ENCODE peak calls at places on chromosome 4, in four cellular contexts. I, B, Z and X are unnamed samples.

GRCh38 chr4:110216079-110216478 is 17.7 kb upstream of the ELOVL6 start:
- DNase-seq in B (no peak), I (peak), Z (no peak), X (no peak)

GRCh38 chr4:83335691-83336090 is 1.0 kb upstream of the HPSE start:
- DNase-seq in Z (no peak), B (no peak), I (no peak), X (no peak)

GRCh38 chr4:54696649-54697048 is 38.9 kb downstream of the KIT start:
- DNase-seq in I (no peak), B (no peak), Z (no peak), X (no peak)

GRCh38 chr4:101420661-101421060 is 73.3 kb upstream of the PPP3CA start:
- DNase-seq in Z (no peak), B (no peak), I (peak), X (no peak)

GRCh38 chr4:185112104-185112503 is 31.0 kb upstream of the SLC25A4 start:
- DNase-seq in B (no peak), Z (peak), I (peak), X (no peak)

GRCh38 chr4:17072483-17072882 is 174.0 kb upstream of the LDB2 start:
- DNase-seq in I (peak), Z (peak), B (no peak), X (no peak)

GRCh38 chr4:40038972-40039371 is 17.7 kb upstream of the N4BP2 start:
- DNase-seq in I (peak), Z (no peak), B (no peak), X (no peak)

GRCh38 chr4:112266823-112267222 is 18.9 kb downstream of the TIFA start:
- DNase-seq in I (peak), B (no peak), Z (no peak), X (no peak)

GRCh38 chr4:169079942-169080827 is 70.1 kb upstream of the CBR4 start:
- DNase-seq in B (peak), Z (peak), I (peak), X (no peak)

GRCh38 chr4:38821739-38822138 is 17.1 kb upstream of the TLR1 start:
- DNase-seq in I (peak), B (no peak), Z (no peak), X (no peak)

GRCh38 chr4:130335417-130336194 is 1239.7 kb downstream of the C4orf33 start:
- DNase-seq in I (no peak), B (no peak), Z (no peak), X (no peak)

GRCh38 chr4:184705692-184706091 is 28.2 kb downstream of the CENPU start:
- DNase-seq in Z (no peak), I (no peak), B (no peak), X (no peak)

DNA sequence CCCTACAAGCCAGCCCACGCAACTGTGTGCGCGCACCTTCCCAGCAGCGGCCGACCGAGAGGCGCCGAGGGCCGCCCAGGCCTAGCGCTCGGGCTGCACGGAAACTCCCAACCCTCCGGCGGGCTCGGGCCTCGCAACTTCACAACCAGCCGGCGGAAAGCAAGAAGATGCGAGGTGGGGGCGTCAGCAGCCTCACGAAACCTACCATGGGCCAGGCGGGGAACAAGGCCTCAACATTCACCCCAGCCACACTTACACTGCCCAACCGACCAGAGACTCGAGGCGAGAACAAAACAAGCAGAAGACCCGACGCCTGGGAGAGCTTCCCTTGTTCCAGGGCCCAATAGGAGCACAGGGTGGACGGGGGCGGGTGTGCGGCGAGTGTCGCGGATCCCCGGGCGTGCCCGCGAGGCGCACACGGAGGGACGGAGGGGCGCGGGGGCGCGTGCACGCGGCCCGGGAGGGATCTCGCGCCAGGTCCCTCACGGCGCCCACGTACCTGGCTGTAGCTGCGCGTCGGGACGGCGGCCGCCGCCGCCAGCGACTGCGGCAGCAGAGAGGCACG is 636 bp downstream of the GRSF1 start:
- DNase-seq in I (peak), Z (peak), B (peak), X (peak)
- TF ChIP-seq POLR2A in I (no peak), Z (no peak), B (no peak), X (peak)

DNA sequence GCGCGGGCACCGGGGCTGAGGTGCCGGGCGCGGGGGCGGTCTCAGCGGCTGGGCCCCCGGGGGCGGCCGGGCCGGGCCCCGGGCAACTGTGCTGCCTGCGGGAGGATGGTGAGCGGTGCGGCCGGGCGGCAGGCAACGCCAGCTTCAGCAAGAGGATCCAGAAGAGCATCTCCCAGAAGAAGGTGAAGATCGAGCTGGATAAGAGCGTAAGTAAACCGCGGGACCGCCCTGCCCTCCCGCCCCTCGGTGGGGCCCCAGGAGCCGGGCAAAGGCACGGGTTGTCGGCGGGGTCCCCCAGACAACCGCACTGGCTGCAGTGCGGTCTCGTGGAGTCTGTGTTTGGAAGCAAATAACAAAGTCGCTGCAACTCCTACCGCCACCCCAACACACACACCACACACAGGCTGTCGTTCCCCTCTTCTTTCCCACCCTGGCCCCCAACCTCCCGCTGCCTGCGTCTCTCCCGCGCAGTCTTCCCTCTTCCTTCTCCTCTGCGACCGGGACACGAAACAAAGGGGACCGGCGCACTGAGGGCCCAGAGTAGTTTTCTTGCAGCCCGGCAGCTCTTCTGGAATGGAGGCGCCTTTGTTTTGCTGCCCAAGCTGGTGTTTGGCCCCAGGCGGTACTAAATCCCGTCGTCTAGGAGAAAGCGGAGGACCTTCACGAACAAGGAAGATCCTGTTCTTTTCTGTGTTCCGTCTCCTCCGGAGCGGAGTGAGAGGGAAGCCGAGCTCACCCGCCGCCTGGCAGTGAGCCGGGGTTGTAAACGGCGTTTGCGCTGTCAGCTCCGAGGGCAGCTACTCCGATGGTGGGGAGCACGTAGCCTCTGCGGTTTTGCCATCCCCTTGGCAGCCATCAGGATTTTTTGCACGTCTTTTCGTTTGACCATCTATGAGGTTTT is 788 bp downstream of the SAP30 start:
- DNase-seq in I (peak), B (peak), Z (peak), X (peak)
- TF ChIP-seq POLR2A in I (no peak), B (no peak), Z (no peak), X (no peak)

GRCh38 chr4:88820723-88821368 is 123.2 kb upstream of the NAP1L5 start:
- DNase-seq in I (peak), B (no peak), Z (no peak), X (no peak)

GRCh38 chr4:88818650-88819470 is 121.2 kb upstream of the NAP1L5 start:
- DNase-seq in I (peak), B (peak), Z (peak), X (no peak)

GRCh38 chr4:88822034-88822433 is 124.4 kb upstream of the NAP1L5 start:
- DNase-seq in I (no peak), B (no peak), Z (no peak), X (no peak)

GRCh38 chr4:88827442-88827841 is 129.8 kb upstream of the NAP1L5 start:
- DNase-seq in B (no peak), I (peak), Z (no peak), X (no peak)

DNA sequence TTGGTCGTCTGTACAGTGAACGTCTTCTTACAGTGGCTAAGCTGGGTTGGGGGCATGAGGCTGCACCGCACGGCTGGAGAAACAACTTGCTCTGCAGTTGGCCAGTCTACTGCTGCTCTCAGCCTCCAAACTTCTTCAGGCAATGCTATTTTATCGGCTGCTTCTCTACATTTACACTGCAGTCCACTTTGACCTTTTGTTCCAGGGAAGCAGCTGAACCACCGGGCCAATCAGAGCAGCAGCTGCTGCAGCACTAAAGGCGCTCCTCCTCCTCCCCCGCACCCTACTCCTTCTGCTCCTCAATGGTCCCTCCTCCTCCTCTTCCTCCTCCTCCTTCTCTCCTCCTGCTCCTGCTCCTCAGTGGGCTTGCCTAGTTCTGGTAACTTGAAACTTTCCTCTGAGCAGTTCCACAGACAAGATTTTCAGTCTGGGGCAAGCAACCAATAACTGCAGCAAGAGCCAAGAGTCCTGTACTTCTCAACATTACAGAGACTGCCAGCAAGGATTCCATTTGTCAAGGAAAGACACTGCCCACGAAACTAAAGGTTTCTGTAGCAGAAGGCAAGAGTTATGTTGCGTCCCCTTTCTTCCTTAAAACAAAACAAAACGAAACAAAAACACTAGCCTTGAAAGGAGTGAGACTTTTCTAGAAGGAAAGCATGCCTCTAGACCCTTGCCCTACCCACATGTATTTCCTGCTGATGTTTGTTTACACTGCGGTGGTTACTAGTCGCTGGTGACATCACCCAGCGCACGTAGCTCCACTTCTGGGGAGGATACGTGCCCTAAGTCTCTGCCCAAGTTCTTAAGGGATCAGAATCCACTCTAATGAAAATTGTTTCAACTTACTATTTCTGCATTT is 125.7 kb upstream of the NAP1L5 start:
- DNase-seq in Z (peak), B (peak), I (peak), X (no peak)
- TF ChIP-seq POLR2A in Z (peak), B (no peak), I (peak), X (no peak)

GRCh38 chr4:2936773-2937145 is 26.4 kb downstream of the NOP14 start:
- DNase-seq in I (peak), Z (peak), B (no peak), X (no peak)
- TF ChIP-seq POLR2A in I (no peak), Z (no peak), B (no peak), X (no peak)

DNA sequence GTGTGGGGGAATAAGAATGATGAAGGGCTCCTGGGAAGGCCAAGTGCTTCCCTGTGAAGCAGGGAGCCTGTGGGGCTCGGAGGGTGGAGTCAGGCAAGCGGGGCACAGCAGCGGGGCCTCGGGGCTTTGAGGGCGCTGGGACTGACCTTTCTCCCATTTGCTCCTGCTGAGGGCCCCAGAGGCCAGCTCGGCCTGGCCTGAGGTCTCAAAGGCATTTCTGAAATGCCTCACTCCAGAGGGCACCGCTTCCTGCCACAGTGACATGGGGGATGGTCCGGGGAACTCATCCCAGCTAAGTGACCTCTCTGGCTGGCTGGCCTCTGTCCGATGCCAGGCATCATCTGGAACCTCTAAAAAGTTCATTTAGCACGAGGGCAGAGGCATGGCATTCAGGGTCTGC is 98.8 kb upstream of the STX18 start:
- DNase-seq in I (no peak), Z (no peak), B (no peak), X (no peak)
- TF ChIP-seq POLR2A in I (no peak), Z (no peak), B (no peak), X (no peak)

DNA sequence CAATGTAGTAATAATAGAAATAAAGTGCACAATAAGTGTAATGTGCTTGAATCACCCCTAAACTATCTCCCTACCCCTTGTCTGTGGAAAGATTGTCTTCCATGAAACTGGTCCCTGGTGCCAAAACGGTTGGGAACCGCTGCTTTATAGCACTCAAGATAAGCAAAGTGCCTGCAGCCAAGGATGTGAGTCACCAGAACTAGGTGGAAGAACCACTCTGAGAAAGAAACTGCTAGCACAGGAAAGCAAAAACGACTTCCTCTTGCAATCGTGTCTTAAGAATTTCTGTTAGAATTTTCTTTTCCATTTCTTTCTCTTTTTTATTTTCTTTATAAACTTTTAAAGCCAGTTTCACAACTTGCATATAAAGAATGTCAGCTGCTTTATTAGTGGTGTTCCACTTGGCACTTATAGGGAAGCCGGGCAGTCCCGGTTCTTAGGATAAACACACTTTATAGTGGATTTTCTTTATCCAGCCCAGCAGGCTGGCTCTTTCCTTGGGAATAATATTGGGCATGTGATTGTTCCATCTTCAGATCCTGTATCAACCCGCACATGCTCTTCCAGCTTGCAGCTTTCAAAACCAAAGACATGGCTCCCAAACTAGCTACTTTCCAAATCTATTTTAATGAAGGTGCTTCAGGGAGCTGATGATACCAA is 32.3 kb upstream of the CXCL8 start:
- DNase-seq in I (peak), Z (no peak), B (peak), X (no peak)
- TF ChIP-seq POLR2A in I (no peak), Z (no peak), B (no peak), X (no peak)

GRCh38 chr4:25065451-25065850 is 34.7 kb upstream of the LGI2 start:
- DNase-seq in I (no peak), Z (no peak), B (no peak), X (no peak)
- TF ChIP-seq POLR2A in I (no peak), Z (no peak), B (no peak), X (no peak)

GRCh38 chr4:158768577-158769174 is at the start of gene FNIP2:
- DNase-seq in B (peak), Z (peak), I (peak), X (peak)
- TF ChIP-seq POLR2A in B (no peak), Z (no peak), I (peak), X (no peak)